ENCODE peak calls at places on chromosomes 5 and 9, in seven cellular contexts. E, J, G, K, Z, U and Q are unnamed samples.

GRCh38 chr9:18997151-18997550 is 35.9 kb downstream of the SAXO1 start:
- DNase-seq in Z (no peak), G (no peak), K (no peak), J (no peak), U (no peak), E (no peak), Q (no peak)

GRCh38 chr9:3497857-3498256 is 27.9 kb downstream of the RFX3 start:
- DNase-seq in Z (no peak), J (no peak), E (no peak), U (no peak), G (no peak), K (no peak), Q (no peak)

GRCh38 chr9:137221477-137222111 is 446 bp downstream of the RNF208 start:
- DNase-seq in J (no peak), U (no peak), K (no peak), G (no peak), Z (no peak), E (no peak), Q (no peak)

GRCh38 chr5:171311698-171312083 is 2.6 kb downstream of the TLX3 start:
- DNase-seq in G (no peak), E (no peak), U (no peak), Z (no peak), K (no peak), J (no peak), Q (no peak)

GRCh38 chr9:19231126-19232035 is 888 bp downstream of the DENND4C start:
- DNase-seq in E (peak), K (no peak), J (no peak), Z (peak), G (no peak), U (peak), Q (peak)

GRCh38 chr9:19642256-19642655 is 146.6 kb downstream of the SLC24A2 start:
- DNase-seq in U (no peak), J (peak), E (peak), K (no peak), Z (no peak), G (no peak), Q (no peak)

GRCh38 chr5:115773010-115773580 is 43.4 kb downstream of the CDO1 start:
- DNase-seq in G (no peak), J (no peak), K (no peak), U (no peak), E (no peak), Z (no peak), Q (no peak)

GRCh38 chr5:98927988-98928801 is 612 bp downstream of the CHD1 start:
- DNase-seq in G (peak), Z (peak), K (no peak), J (peak), E (peak), U (peak), Q (peak)

GRCh38 chr5:175709276-175709781 is 51.5 kb downstream of the HRH2 start:
- DNase-seq in J (no peak), Z (no peak), U (no peak), K (no peak), G (no peak), E (no peak), Q (no peak)

GRCh38 chr9:134962998-134963364 is 45.3 kb upstream of the FCN1 start:
- DNase-seq in K (no peak), U (no peak), J (no peak), Z (no peak), E (no peak), G (no peak), Q (no peak)

GRCh38 chr9:108889649-108890067 is 27.6 kb downstream of the ACTL7A start:
- DNase-seq in J (no peak), Z (peak), U (no peak), K (peak), G (no peak), E (no peak), Q (peak)

GRCh38 chr5:33049845-33050244 is 338.7 kb downstream of the NPR3 start:
- DNase-seq in K (peak), Z (peak), E (no peak), J (no peak), U (no peak), G (no peak), Q (no peak)

GRCh38 chr9:114691046-114691955 is 9.3 kb upstream of the TEX48 start:
- DNase-seq in K (peak), Z (peak), J (no peak), E (no peak), U (peak), G (no peak), Q (no peak)

GRCh38 chr9:111438576-111439235 is 45.5 kb downstream of the ECPAS start:
- DNase-seq in Z (peak), G (no peak), K (peak), U (no peak), J (no peak), E (no peak), Q (no peak)

GRCh38 chr9:90894956-90895687 is 93.5 kb downstream of the SYK start:
- DNase-seq in Z (peak), J (no peak), E (no peak), K (no peak), G (no peak), U (no peak), Q (no peak)

GRCh38 chr5:1268666-1269065 is 26.2 kb downstream of the TERT start:
- DNase-seq in U (peak), K (no peak), J (no peak), Z (no peak), E (no peak), G (no peak), Q (no peak)

GRCh38 chr5:157116483-157116954 is 7.7 kb upstream of the HAVCR2 start:
- DNase-seq in J (no peak), Z (no peak), E (no peak), U (no peak), G (no peak), K (no peak), Q (no peak)

GRCh38 chr9:76592105-76593010 is 133.4 kb downstream of the GCNT1 start:
- DNase-seq in Z (no peak), U (no peak), J (no peak), E (no peak), G (no peak), K (peak), Q (no peak)

GRCh38 chr9:4027616-4028015 is 272.3 kb downstream of the GLIS3 start:
- DNase-seq in U (no peak), G (no peak), J (no peak), Z (no peak), K (no peak), E (no peak), Q (no peak)

GRCh38 chr5:147613359-147613758 is 103.5 kb upstream of the DPYSL3 start:
- DNase-seq in Z (peak), K (peak), E (no peak), U (no peak), G (no peak), J (no peak), Q (no peak)

GRCh38 chr9:18195223-18195622 is 278.7 kb upstream of the ADAMTSL1 start:
- DNase-seq in K (no peak), Z (no peak), E (no peak), G (no peak), U (no peak), J (no peak), Q (no peak)

GRCh38 chr9:130421802-130422276 is 22.9 kb upstream of the ASS1 start:
- DNase-seq in U (no peak), J (peak), K (peak), E (peak), Z (peak), G (no peak), Q (peak)